ENCODE peak calls at places on chromosome 18, in six cellular contexts. U is colonic mucosa, W is HFFc6, C is endodermal cell, B is Calu3, S is progenitor cell of endocrine pancreas. D is an unnamed sample.

GRCh38 chr18:33152376-33152775 is 288.1 kb downstream of the CCDC178 start:
- DNase-seq in U (no peak), W (no peak), C (no peak), B (no peak), S (no peak), D (no peak)

GRCh38 chr18:54647176-54647575 is 56.1 kb downstream of the DYNAP start:
- DNase-seq in U (peak; percentile 36), W (no peak), C (peak; percentile 68), B (peak; percentile 48), S (no peak), D (peak; percentile 61)

GRCh38 chr18:41197967-41198366 is 757.1 kb upstream of the PIK3C3 start:
- DNase-seq in U (no peak), W (no peak), C (no peak), B (no peak), S (no peak), D (no peak)

GRCh38 chr18:68033466-68033865 is 516.9 kb upstream of the DSEL start:
- DNase-seq in U (no peak), W (peak; percentile 6), C (no peak), B (no peak), S (no peak), D (no peak)

GRCh38 chr18:1104265-1104792 is 199.7 kb downstream of the ADCYAP1 start:
- DNase-seq in U (no peak), W (no peak), C (no peak), B (no peak), S (no peak), D (no peak)

GRCh38 chr18:41324934-41325333 is 630.1 kb upstream of the PIK3C3 start:
- DNase-seq in U (no peak), W (no peak), C (no peak), B (no peak), S (no peak), D (no peak)

GRCh38 chr18:47990981-47991380 is 60.5 kb upstream of the SMAD2 start:
- DNase-seq in U (no peak), W (no peak), C (no peak), B (no peak), S (no peak), D (no peak)

GRCh38 chr18:68660355-68661183 is 54.3 kb downstream of the TMX3 start:
- DNase-seq in U (no peak), W (peak; percentile 43), C (no peak), B (no peak), S (no peak), D (peak; percentile 66)

GRCh38 chr18:24677011-24677410 is 216.6 kb downstream of the HRH4 start:
- DNase-seq in U (no peak), W (peak; percentile 4), C (no peak), B (no peak), S (no peak), D (no peak)

GRCh38 chr18:13369756-13370510 is 151.4 kb downstream of the LDLRAD4 start:
- DNase-seq in U (peak; percentile 87), W (no peak), C (peak; percentile 29), B (no peak), S (no peak), D (peak; percentile 59)

GRCh38 chr18:34650121-34650545 is 60.0 kb upstream of the DTNA start:
- DNase-seq in U (no peak), W (peak; percentile 59), C (no peak), B (no peak), S (no peak), D (no peak)

GRCh38 chr18:58091099-58091611 is 47.1 kb downstream of the NEDD4L start:
- DNase-seq in U (peak; percentile 42), W (no peak), C (no peak), B (peak; percentile 71), S (no peak), D (no peak)

GRCh38 chr18:21663615-21664014 is 41.0 kb downstream of the ABHD3 start:
- DNase-seq in U (no peak), W (no peak), C (no peak), B (no peak), S (no peak), D (no peak)

GRCh38 chr18:35919179-35919578 is 53.3 kb upstream of the RMP24 start:
- DNase-seq in U (no peak), W (no peak), C (no peak), B (no peak), S (no peak), D (no peak)

GRCh38 chr18:23306842-23307241 is 146.2 kb upstream of the RIOK3 start:
- DNase-seq in U (no peak), W (no peak), C (no peak), B (no peak), S (no peak), D (no peak)

GRCh38 chr18:13555192-13555591 is 171.2 kb downstream of the FAM210A start:
- DNase-seq in U (no peak), W (no peak), C (no peak), B (no peak), S (no peak), D (no peak)

GRCh38 chr18:73879771-73880170 is 267.9 kb downstream of the FBXO15 start:
- DNase-seq in U (no peak), W (peak; percentile 51), C (no peak), B (no peak), S (no peak), D (no peak)

GRCh38 chr18:49082714-49083688 is 132.2 kb upstream of the SMAD7 start:
- DNase-seq in U (no peak), W (no peak), C (no peak), B (no peak), S (no peak), D (no peak)

GRCh38 chr18:23136326-23137092 is 1.2 kb downstream of the CABLES1 start:
- DNase-seq in U (peak; percentile 42), W (no peak), C (peak; percentile 76), B (peak; percentile 34), S (peak; percentile 19), D (peak; percentile 48)

GRCh38 chr18:55220523-55220922 is 261.3 kb upstream of the CCDC68 start:
- DNase-seq in U (no peak), W (no peak), C (no peak), B (no peak), S (no peak), D (no peak)

GRCh38 chr18:48184118-48184517 is 225.1 kb downstream of the ZBTB7C start:
- DNase-seq in U (no peak), W (no peak), C (no peak), B (no peak), S (no peak), D (no peak)

GRCh38 chr18:22108674-22109073 is 60.7 kb upstream of the GATA6 start:
- DNase-seq in U (no peak), W (no peak), C (peak; percentile 78), B (peak; percentile 31), S (no peak), D (peak; percentile 58)

GRCh38 chr18:69674921-69675405 is 272.7 kb downstream of the CD226 start:
- DNase-seq in U (no peak), W (no peak), C (no peak), B (no peak), S (no peak), D (no peak)

GRCh38 chr18:2894841-2895370 is 48.1 kb downstream of the EMILIN2 start:
- DNase-seq in U (no peak), W (no peak), C (peak; percentile 49), B (no peak), S (no peak), D (no peak)
- TF ChIP-seq CTCF in U (no peak), W (no peak), C (no peak), B (no peak), S (no peak), D (no peak)

GRCh38 chr18:76255070-76255683 is 239.9 kb downstream of the ZNF516 start:
- DNase-seq in U (no peak), W (no peak), C (no peak), B (no peak), S (no peak), D (no peak)

GRCh38 chr18:76259726-76260125 is 235.3 kb downstream of the ZNF516 start:
- DNase-seq in U (no peak), W (no peak), C (no peak), B (no peak), S (no peak), D (no peak)

GRCh38 chr18:76258209-76258608 is 236.8 kb downstream of the ZNF516 start:
- DNase-seq in U (no peak), W (no peak), C (no peak), B (no peak), S (no peak), D (no peak)

GRCh38 chr18:76259012-76259568 is 236.0 kb downstream of the ZNF516 start:
- DNase-seq in U (no peak), W (no peak), C (peak; percentile 74), B (no peak), S (no peak), D (no peak)

GRCh38 chr18:76256897-76257500 is 238.0 kb downstream of the ZNF516 start:
- DNase-seq in U (no peak), W (peak; percentile 51), C (peak; percentile 74), B (peak; percentile 37), S (no peak), D (peak; percentile 72)
- TF ChIP-seq CTCF in U (peak; percentile 30), W (peak; percentile 89), C (peak; percentile 93), B (peak; percentile 41), S (peak; percentile 90), D (peak; percentile 91)

GRCh38 chr18:3468066-3468705 is 18.2 kb downstream of the TGIF1 start:
- DNase-seq in U (peak; percentile 8), W (no peak), C (no peak), B (no peak), S (no peak), D (no peak)
- TF ChIP-seq CTCF in U (no peak), W (no peak), C (peak; percentile 69), B (no peak), S (no peak), D (no peak)

GRCh38 chr18:10784596-10785202 is 258.9 kb downstream of the NAPG start:
- DNase-seq in U (no peak), W (no peak), C (no peak), B (no peak), S (no peak), D (no peak)
- TF ChIP-seq CTCF in U (no peak), W (no peak), C (peak; percentile 55), B (no peak), S (no peak), D (no peak)

GRCh38 chr18:63974991-63975390 is 5.1 kb downstream of the SERPINB8 start:
- DNase-seq in U (peak; percentile 49), W (peak; percentile 46), C (no peak), B (peak; percentile 26), S (no peak), D (no peak)
- TF ChIP-seq CTCF in U (peak; percentile 22), W (peak; percentile 64), C (peak; percentile 53), B (peak; percentile 18), S (no peak), D (no peak)

DNA sequence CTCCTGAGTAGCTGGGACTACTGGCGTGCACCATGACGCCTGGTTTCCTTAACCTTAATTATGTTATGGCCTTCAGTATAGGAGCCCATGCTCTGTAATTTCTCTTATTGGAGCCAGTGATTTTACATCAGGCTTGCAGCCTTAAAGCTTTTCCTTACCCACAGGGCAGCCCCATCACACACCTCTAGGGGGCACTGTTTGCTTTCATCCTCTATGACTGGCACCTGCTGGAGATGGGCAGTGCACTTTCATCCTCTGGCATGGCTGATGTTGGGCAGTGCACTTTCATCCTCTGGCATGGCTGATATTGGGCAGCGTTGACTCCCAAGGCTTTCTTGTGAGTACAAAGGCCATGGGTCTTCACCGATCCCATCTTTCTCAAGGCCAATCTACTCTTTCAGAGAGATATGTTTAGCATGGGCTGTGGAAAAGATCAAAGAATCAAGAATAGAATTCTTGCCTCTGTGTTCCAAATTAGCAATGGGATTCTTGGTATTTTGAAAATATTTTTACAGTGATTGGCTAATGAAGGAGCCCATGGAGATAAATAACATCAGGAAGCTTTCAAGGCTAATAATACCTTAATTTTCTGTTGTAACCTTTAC is 80.7 kb upstream of the MEX3C start:
- DNase-seq in U (peak; percentile 62), W (no peak), C (peak; percentile 90), B (peak; percentile 66), S (peak; percentile 11), D (peak; percentile 26)
- TF ChIP-seq CTCF in U (peak; percentile 41), W (peak; percentile 51), C (peak; percentile 95), B (peak; percentile 77), S (peak; percentile 61), D (peak; percentile 36)